ENCODE peak calls at places on chromosomes 1 and 21, in nine cellular contexts. A, E, L, H, O, R, P, Q and D are unnamed samples.

GRCh38 chr1:154931940-154932487 is 4.5 kb downstream of the PMVK start:
- DNase-seq in R (no peak), Q (no peak), A (peak; percentile 93), P (peak; percentile 55), O (peak; percentile 92), E (no peak), L (peak; percentile 90), H (no peak), D (no peak)

GRCh38 chr1:223831755-223832636 is 13.8 kb downstream of the TP53BP2 start:
- DNase-seq in E (no peak), A (no peak), Q (no peak), L (no peak), R (no peak), P (no peak), O (no peak), H (no peak), D (peak; percentile 70)

GRCh38 chr1:41878911-41879310 is 39.8 kb downstream of the HIVEP3 start:
- DNase-seq in A (no peak), R (no peak), E (no peak), L (no peak), H (no peak), P (no peak), O (no peak), Q (no peak), D (no peak)

GRCh38 chr1:208141793-208142192 is 102.4 kb downstream of the PLXNA2 start:
- DNase-seq in Q (no peak), R (no peak), A (peak; percentile 58), L (no peak), P (no peak), H (no peak), O (no peak), E (no peak), D (no peak)

GRCh38 chr1:35287807-35288640 is 19.5 kb downstream of the ZMYM4 start:
- DNase-seq in Q (no peak), H (no peak), L (no peak), O (no peak), E (no peak), P (no peak), R (no peak), A (no peak), D (no peak)

GRCh38 chr1:52306227-52307006 is 59.6 kb downstream of the CC2D1B start:
- DNase-seq in O (no peak), R (no peak), L (no peak), E (no peak), Q (no peak), A (no peak), P (peak; percentile 13), H (no peak), D (peak; percentile 40)

GRCh38 chr1:116754203-116754977 is at the start of gene CD2:
- DNase-seq in A (peak; percentile 29), P (no peak), E (no peak), L (no peak), O (peak; percentile 39), H (no peak), R (no peak), Q (no peak), D (peak; percentile 31)

GRCh38 chr1:41122851-41123518 is 101.5 kb upstream of the SLFNL1 start:
- DNase-seq in A (peak; percentile 33), L (no peak), O (peak; percentile 28), P (peak; percentile 21), E (no peak), R (peak; percentile 17), H (no peak), Q (no peak), D (peak; percentile 21)

GRCh38 chr1:182426442-182427430 is 23.2 kb upstream of the RGSL1 start:
- DNase-seq in Q (peak; percentile 89), O (no peak), A (no peak), R (no peak), H (no peak), P (no peak), L (no peak), E (no peak), D (no peak)

GRCh38 chr1:162384116-162384515 is 2.6 kb downstream of the C1orf226 start:
- DNase-seq in O (no peak), P (no peak), E (no peak), A (no peak), L (no peak), H (no peak), Q (no peak), R (no peak), D (no peak)

GRCh38 chr1:179029293-179029692 is 3.6 kb downstream of the FAM20B start:
- DNase-seq in R (no peak), E (no peak), H (no peak), P (no peak), Q (no peak), O (no peak), A (no peak), L (no peak), D (no peak)

GRCh38 chr1:180229483-180230415 is at the start of gene LHX4:
- DNase-seq in R (no peak), Q (no peak), P (no peak), L (no peak), A (no peak), O (no peak), H (no peak), E (no peak), D (no peak)

GRCh38 chr1:179142889-179143299 is 61.0 kb downstream of the TOR3A start:
- DNase-seq in A (no peak), R (peak; percentile 94), E (no peak), L (no peak), H (no peak), O (no peak), Q (no peak), P (no peak), D (no peak)

GRCh38 chr1:184945678-184946412 is 28.5 kb downstream of the NIBAN1 start:
- DNase-seq in R (no peak), H (no peak), A (no peak), Q (peak; percentile 31), E (peak; percentile 7), O (no peak), L (no peak), P (no peak), D (no peak)
- TF ChIP-seq POLR2AphosphoS5 in R (no peak), H (no peak), A (peak; percentile 27), Q (no peak), E (peak; percentile 37), O (no peak), L (no peak), P (no peak), D (no peak)

DNA sequence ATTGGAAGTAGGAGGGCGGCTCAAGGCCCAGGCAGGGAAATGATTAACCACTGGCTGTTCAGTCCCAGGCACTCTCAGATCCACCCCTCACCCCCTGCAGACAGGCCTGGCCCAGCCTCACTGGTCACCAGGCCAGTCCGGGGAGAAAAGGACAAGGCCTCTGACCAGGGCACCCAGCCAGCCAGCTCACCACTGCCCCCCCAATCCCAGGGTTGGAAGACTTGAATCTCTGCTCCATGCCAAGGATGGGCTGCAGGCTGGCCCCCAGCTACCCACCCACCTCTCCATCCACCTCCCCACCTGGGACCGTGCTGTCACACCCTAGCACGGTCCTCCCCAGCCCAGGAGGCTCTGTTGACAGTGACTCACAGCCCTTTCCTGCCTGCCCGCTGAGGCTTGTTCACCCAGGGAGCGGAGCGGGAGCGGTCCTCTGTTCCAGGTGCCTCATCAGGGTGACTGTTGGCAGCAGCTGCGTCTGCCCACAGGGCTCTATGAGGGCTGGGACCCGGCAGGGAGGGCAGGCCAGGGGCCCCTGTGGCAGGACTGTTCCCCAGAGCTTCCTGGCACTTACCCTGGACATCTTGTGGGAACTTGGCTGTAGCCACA is 2.2 kb downstream of the LAD1 start:
- DNase-seq in A (peak; percentile 86), H (no peak), R (no peak), Q (no peak), E (no peak), O (peak; percentile 87), L (peak; percentile 37), P (peak; percentile 71), D (no peak)
- H3K27me3 ChIP-seq in A (peaks cover 23% of the 10 kb centered on the region), H (peaks cover 28% of the 10 kb centered on the region), R (peaks cover 5% of the 10 kb centered on the region), Q (no peaks in the 10 kb centered on the region), E (peaks cover 43% of the 10 kb centered on the region), O (no peaks in the 10 kb centered on the region), L (no peaks in the 10 kb centered on the region), P (no peaks in the 10 kb centered on the region), D (peaks cover 21% of the 10 kb centered on the region)

GRCh38 chr21:34793471-34793870 is 124.7 kb downstream of the CLIC6 start:
- DNase-seq in A (no peak), P (no peak), O (no peak), L (no peak), E (peak; percentile 3), Q (no peak), R (no peak), H (no peak), D (no peak)

GRCh38 chr21:34797202-34797527 is 128.4 kb downstream of the CLIC6 start:
- DNase-seq in O (no peak), P (no peak), R (no peak), E (no peak), A (no peak), L (no peak), Q (no peak), H (no peak), D (no peak)

GRCh38 chr21:34794686-34795085 is 125.9 kb downstream of the CLIC6 start:
- DNase-seq in R (no peak), E (peak; percentile 80), O (no peak), Q (no peak), H (no peak), A (no peak), L (no peak), P (no peak), D (no peak)

GRCh38 chr21:34796518-34797201 is 127.9 kb downstream of the CLIC6 start:
- DNase-seq in E (no peak), O (no peak), P (peak; percentile 63), H (no peak), Q (no peak), L (no peak), R (no peak), A (no peak), D (no peak)

GRCh38 chr21:34795152-34796141 is 126.7 kb downstream of the CLIC6 start:
- DNase-seq in P (peak; percentile 74), Q (no peak), O (peak; percentile 38), L (peak; percentile 58), H (no peak), E (no peak), R (no peak), A (peak; percentile 67), D (no peak)
- TF ChIP-seq POLR2AphosphoS5 in P (peak; percentile 69), Q (no peak), O (no peak), L (peak; percentile 32), H (no peak), E (peak; percentile 3), R (no peak), A (peak; percentile 21), D (no peak)

GRCh38 chr1:37036667-37037053 is 2.3 kb upstream of the GRIK3 start:
- DNase-seq in P (no peak), R (no peak), L (no peak), H (no peak), E (no peak), A (no peak), Q (no peak), O (no peak), D (no peak)
- H3K27me3 ChIP-seq in P (peaks cover 56% of the 10 kb centered on the region), R (peaks cover 2% of the 10 kb centered on the region), L (no peaks in the 10 kb centered on the region), H (peaks cover 86% of the 10 kb centered on the region), E (peaks cover 100% of the 10 kb centered on the region), A (peaks cover 87% of the 10 kb centered on the region), Q (peaks cover 3% of the 10 kb centered on the region), O (peaks cover 37% of the 10 kb centered on the region), D (peaks cover 39% of the 10 kb centered on the region)